ENCODE peak calls at places on chromosomes 3 and 15, in ten cellular contexts. K, T, P, O, J, S, W, G, D and L are unnamed samples.

GRCh38 chr15:96183020-96183926 is 147.2 kb upstream of the NR2F2 start:
- DNase-seq in K (peak), T (no peak), P (no peak), O (no peak), J (no peak), S (no peak), W (no peak), G (no peak), D (no peak), L (no peak)

GRCh38 chr3:186722457-186722856 is 5.3 kb downstream of the KNG1 start:
- DNase-seq in K (peak), T (no peak), P (no peak), O (peak), J (no peak), S (no peak), W (no peak), G (no peak), D (no peak), L (no peak)

GRCh38 chr3:171654809-171655208 is 155.5 kb downstream of the PLD1 start:
- DNase-seq in K (no peak), T (no peak), P (peak), O (peak), J (no peak), S (peak), W (no peak), G (peak), D (peak), L (no peak)

GRCh38 chr3:191963182-191963581 is 502.2 kb downstream of the PYDC2 start:
- DNase-seq in K (no peak), T (no peak), P (no peak), O (no peak), J (no peak), S (no peak), W (no peak), G (peak), D (no peak), L (no peak)

GRCh38 chr3:128307029-128307633 is 153.8 kb downstream of the EEFSEC start:
- DNase-seq in K (no peak), T (no peak), P (no peak), O (peak), J (no peak), S (no peak), W (no peak), G (no peak), D (peak), L (no peak)

GRCh38 chr3:42012378-42012934 is 50.6 kb upstream of the ULK4 start:
- DNase-seq in K (no peak), T (no peak), P (no peak), O (no peak), J (no peak), S (no peak), W (no peak), G (no peak), D (no peak), L (no peak)

GRCh38 chr15:31336943-31337295 is 10.3 kb downstream of the KLF13 start:
- DNase-seq in K (no peak), T (no peak), P (no peak), O (no peak), J (no peak), S (no peak), W (no peak), G (peak), D (no peak), L (no peak)

GRCh38 chr3:175951047-175951694 is 1092.0 kb downstream of the NAALADL2 start:
- DNase-seq in K (no peak), T (no peak), P (no peak), O (no peak), J (no peak), S (no peak), W (no peak), G (peak), D (no peak), L (no peak)

GRCh38 chr3:159765025-159765859 is 223.4 kb upstream of the IL12A start:
- DNase-seq in K (no peak), T (peak), P (peak), O (peak), J (peak), S (peak), W (peak), G (peak), D (peak), L (peak)

GRCh38 chr15:63243101-63243500 is 34.3 kb upstream of the APH1B start:
- DNase-seq in K (no peak), T (no peak), P (peak), O (no peak), J (no peak), S (no peak), W (no peak), G (no peak), D (no peak), L (no peak)

GRCh38 chr3:32392530-32393302 is 1.1 kb downstream of the CMTM7 start:
- DNase-seq in K (no peak), T (no peak), P (peak), O (peak), J (peak), S (peak), W (peak), G (peak), D (peak), L (no peak)

GRCh38 chr15:32844118-32844711 is 126.4 kb downstream of the GREM1 start:
- DNase-seq in K (no peak), T (no peak), P (no peak), O (no peak), J (no peak), S (no peak), W (peak), G (peak), D (no peak), L (no peak)

GRCh38 chr15:61459785-61460707 is 230.9 kb upstream of the RORA start:
- DNase-seq in K (no peak), T (no peak), P (no peak), O (no peak), J (no peak), S (no peak), W (no peak), G (peak), D (no peak), L (no peak)

GRCh38 chr3:32154180-32154579 is 47.8 kb downstream of the GPD1L start:
- DNase-seq in K (no peak), T (no peak), P (no peak), O (no peak), J (no peak), S (no peak), W (no peak), G (no peak), D (no peak), L (no peak)

GRCh38 chr15:64858136-64858535 is 16.4 kb downstream of the PLEKHO2 start:
- DNase-seq in K (no peak), T (no peak), P (no peak), O (no peak), J (no peak), S (no peak), W (no peak), G (no peak), D (no peak), L (no peak)

GRCh38 chr3:54283470-54283869 is 161.1 kb downstream of the CACNA2D3 start:
- DNase-seq in K (no peak), T (no peak), P (no peak), O (no peak), J (no peak), S (no peak), W (no peak), G (no peak), D (no peak), L (no peak)

GRCh38 chr15:25179673-25180511 is 225.1 kb downstream of the SNRPN start:
- DNase-seq in K (no peak), T (peak), P (peak), O (no peak), J (peak), S (peak), W (peak), G (no peak), D (peak), L (no peak)

GRCh38 chr3:88059380-88060160 is 515 bp downstream of the ZNF654 start:
- DNase-seq in K (no peak), T (no peak), P (no peak), O (peak), J (no peak), S (peak), W (peak), G (peak), D (no peak), L (no peak)

GRCh38 chr3:166570136-166570535 is 732.9 kb upstream of the BCHE start:
- DNase-seq in K (no peak), T (no peak), P (no peak), O (no peak), J (no peak), S (no peak), W (no peak), G (no peak), D (no peak), L (no peak)

GRCh38 chr3:101279765-101280385 is 40.5 kb downstream of the IMPG2 start:
- DNase-seq in K (no peak), T (no peak), P (no peak), O (no peak), J (no peak), S (no peak), W (no peak), G (peak), D (no peak), L (no peak)

GRCh38 chr3:35639251-35640185 is at the start of gene ARPP21:
- DNase-seq in K (peak), T (peak), P (no peak), O (no peak), J (no peak), S (no peak), W (peak), G (no peak), D (peak), L (peak)

GRCh38 chr3:147409143-147410121 is at the start of gene ZIC1:
- DNase-seq in K (no peak), T (no peak), P (no peak), O (no peak), J (no peak), S (no peak), W (no peak), G (peak), D (no peak), L (no peak)

GRCh38 chr15:39135989-39136388 is 444.9 kb upstream of the THBS1 start:
- DNase-seq in K (no peak), T (no peak), P (no peak), O (no peak), J (no peak), S (no peak), W (no peak), G (peak), D (no peak), L (no peak)

GRCh38 chr3:131216801-131217200 is 164.8 kb upstream of the NUDT16 start:
- DNase-seq in K (no peak), T (no peak), P (no peak), O (no peak), J (peak), S (no peak), W (no peak), G (peak), D (no peak), L (no peak)

GRCh38 chr3:117454236-117454635 is 744.7 kb downstream of the TUSC7 start:
- DNase-seq in K (no peak), T (no peak), P (no peak), O (no peak), J (no peak), S (no peak), W (no peak), G (no peak), D (no peak), L (no peak)

GRCh38 chr3:115227046-115227445 is 80.0 kb upstream of the ZBTB20 start:
- DNase-seq in K (no peak), T (no peak), P (no peak), O (no peak), J (no peak), S (no peak), W (no peak), G (peak), D (no peak), L (no peak)

GRCh38 chr3:30231277-30232141 is 374.9 kb upstream of the TGFBR2 start:
- DNase-seq in K (no peak), T (no peak), P (no peak), O (no peak), J (no peak), S (no peak), W (no peak), G (peak), D (no peak), L (no peak)

GRCh38 chr15:55823191-55823670 is 80.3 kb upstream of the PRTG start:
- DNase-seq in K (no peak), T (no peak), P (no peak), O (no peak), J (no peak), S (no peak), W (no peak), G (peak), D (no peak), L (no peak)

GRCh38 chr3:172461530-172462138 is 13.4 kb upstream of the GHSR start:
- DNase-seq in K (no peak), T (no peak), P (no peak), O (no peak), J (no peak), S (no peak), W (peak), G (peak), D (no peak), L (no peak)

GRCh38 chr3:159804726-159805410 is 183.8 kb upstream of the IL12A start:
- DNase-seq in K (peak), T (peak), P (no peak), O (peak), J (peak), S (peak), W (peak), G (peak), D (peak), L (peak)

GRCh38 chr15:59438891-59439290 is 905 bp downstream of the FAM81A start:
- DNase-seq in K (no peak), T (no peak), P (no peak), O (peak), J (no peak), S (peak), W (no peak), G (no peak), D (no peak), L (no peak)

GRCh38 chr3:125662675-125663074 is 67.4 kb upstream of the OSBPL11 start:
- DNase-seq in K (no peak), T (no peak), P (no peak), O (no peak), J (no peak), S (no peak), W (no peak), G (peak), D (no peak), L (no peak)

GRCh38 chr15:63189955-63190691 is 717 bp downstream of the RAB8B start:
- DNase-seq in K (peak), T (no peak), P (no peak), O (peak), J (no peak), S (no peak), W (no peak), G (no peak), D (no peak), L (no peak)

GRCh38 chr3:8233938-8234337 is 267.7 kb upstream of the LMCD1 start:
- DNase-seq in K (no peak), T (no peak), P (no peak), O (no peak), J (no peak), S (no peak), W (no peak), G (no peak), D (no peak), L (no peak)

GRCh38 chr3:49351521-49352011 is 6.6 kb downstream of the GPX1 start:
- DNase-seq in K (peak), T (no peak), P (no peak), O (no peak), J (no peak), S (no peak), W (no peak), G (peak), D (no peak), L (no peak)

GRCh38 chr3:186790261-186790981 is 7.0 kb downstream of the EIF4A2 start:
- DNase-seq in K (peak), T (no peak), P (no peak), O (no peak), J (no peak), S (no peak), W (no peak), G (peak), D (no peak), L (no peak)

GRCh38 chr3:194205675-194206133 is 69.8 kb downstream of the HES1 start:
- DNase-seq in K (peak), T (peak), P (no peak), O (no peak), J (no peak), S (no peak), W (peak), G (peak), D (no peak), L (peak)

GRCh38 chr15:38699633-38700230 is 135.1 kb upstream of the RASGRP1 start:
- DNase-seq in K (peak), T (peak), P (peak), O (peak), J (peak), S (peak), W (peak), G (peak), D (peak), L (peak)

GRCh38 chr3:149843502-149843901 is 30.5 kb downstream of the RNF13 start:
- DNase-seq in K (no peak), T (no peak), P (no peak), O (no peak), J (no peak), S (no peak), W (no peak), G (no peak), D (no peak), L (no peak)

GRCh38 chr3:151210676-151211381 is 7.8 kb upstream of the GPR171 start:
- DNase-seq in K (peak), T (no peak), P (no peak), O (peak), J (no peak), S (no peak), W (no peak), G (no peak), D (no peak), L (no peak)
- TF ChIP-seq CTCF in K (no peak), T (no peak), P (no peak), O (no peak), J (no peak), S (no peak), W (peak), G (peak), D (no peak), L (no peak)

GRCh38 chr3:43894176-43895049 is 203.7 kb downstream of the ABHD5 start:
- DNase-seq in K (peak), T (peak), P (peak), O (peak), J (peak), S (peak), W (peak), G (peak), D (peak), L (peak)
- TF ChIP-seq CTCF in K (no peak), T (peak), P (no peak), O (no peak), J (no peak), S (no peak), W (no peak), G (no peak), D (no peak), L (peak)

GRCh38 chr3:10692039-10692438 is 124.0 kb upstream of the SLC6A11 start:
- DNase-seq in K (no peak), T (no peak), P (no peak), O (no peak), J (no peak), S (no peak), W (no peak), G (no peak), D (no peak), L (no peak)

GRCh38 chr3:10683106-10683505 is 132.9 kb upstream of the SLC6A11 start:
- DNase-seq in K (no peak), T (no peak), P (no peak), O (no peak), J (no peak), S (no peak), W (no peak), G (peak), D (no peak), L (no peak)

GRCh38 chr3:10688548-10689172 is 127.4 kb upstream of the SLC6A11 start:
- DNase-seq in K (no peak), T (no peak), P (no peak), O (no peak), J (no peak), S (no peak), W (no peak), G (no peak), D (no peak), L (no peak)

GRCh38 chr3:10693457-10693856 is 122.6 kb upstream of the SLC6A11 start:
- DNase-seq in K (no peak), T (no peak), P (no peak), O (no peak), J (no peak), S (no peak), W (no peak), G (no peak), D (no peak), L (no peak)

DNA sequence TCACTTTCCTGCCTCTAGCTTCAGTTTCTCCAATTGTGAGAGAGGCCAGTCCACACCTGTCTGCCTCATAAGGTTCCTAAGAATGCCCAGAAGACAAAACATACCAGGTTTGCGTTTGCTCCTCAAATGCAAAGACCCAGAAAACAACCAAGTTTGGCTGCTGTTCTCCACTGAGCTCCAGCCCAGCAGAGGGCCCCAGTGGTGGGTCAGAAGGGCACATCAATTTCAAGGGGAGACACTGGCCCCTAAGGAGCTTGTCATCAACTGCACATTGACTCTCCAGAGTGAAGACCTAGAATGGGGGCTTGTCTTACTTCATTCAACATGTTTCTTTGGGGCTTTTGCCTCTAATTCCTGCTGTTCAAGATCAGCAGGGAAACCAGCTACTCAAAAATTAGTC is 127.9 kb upstream of the SLC6A11 start:
- DNase-seq in K (no peak), T (no peak), P (no peak), O (no peak), J (no peak), S (no peak), W (no peak), G (no peak), D (no peak), L (no peak)
- TF ChIP-seq CTCF in K (no peak), T (no peak), P (no peak), O (no peak), J (no peak), S (no peak), W (no peak), G (no peak), D (no peak), L (no peak)

DNA sequence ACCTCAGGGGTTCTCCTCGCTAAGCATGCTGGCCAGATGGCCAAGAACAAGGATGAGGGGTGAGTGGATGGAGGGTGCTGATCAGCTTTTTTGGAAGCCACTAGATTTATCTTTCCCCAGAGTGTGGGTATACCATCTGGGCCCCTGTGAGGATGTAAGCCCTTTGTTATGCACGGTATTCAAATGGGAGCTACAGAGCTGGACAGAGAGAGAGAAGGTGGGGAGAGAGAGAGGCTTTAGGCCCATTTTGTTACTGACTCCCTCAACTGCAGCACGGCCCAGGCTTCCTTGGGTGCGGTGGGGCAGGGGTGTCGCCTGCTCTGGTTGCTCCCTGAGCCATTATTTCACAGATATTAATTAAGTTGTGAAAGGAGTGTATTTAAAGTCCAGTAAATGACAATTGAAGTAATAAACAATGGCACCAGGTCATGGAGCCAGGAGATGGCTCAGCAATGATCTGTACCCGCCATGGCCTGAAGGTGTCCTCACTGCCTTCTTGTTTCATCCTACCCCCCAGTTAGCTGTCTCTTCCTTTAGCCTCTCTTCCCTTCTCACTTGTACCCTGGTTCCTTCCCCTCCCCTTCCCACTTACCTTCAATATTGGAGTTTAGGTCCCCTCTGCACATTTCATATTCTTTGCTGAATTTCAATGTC is 158.0 kb downstream of the CLSTN2 start:
- DNase-seq in K (no peak), T (no peak), P (no peak), O (no peak), J (no peak), S (no peak), W (no peak), G (no peak), D (no peak), L (no peak)
- TF ChIP-seq CTCF in K (no peak), T (no peak), P (peak), O (no peak), J (no peak), S (no peak), W (peak), G (no peak), D (no peak), L (peak)